ENCODE peak calls at places on chromosomes 12 and 14, in nine cellular contexts. One of them, this sample, is unnamed.

GRCh38 chr12:128109236-128109635 is 157.7 kb upstream of the TMEM132C start:
- DNase-seq in progenitor cell of endocrine pancreas: no peak
- DNase-seq in fibroblast of pulmonary artery: no peak
- DNase-seq in CD4-positive, alpha-beta T cell: no peak
- DNase-seq in central memory CD4-positive, alpha-beta T cell: no peak
- DNase-seq in fibroblast of lung: no peak
- DNase-seq in G401: no peak
- DNase-seq in A549: no peak
- DNase-seq in HuH-7: no peak
- DNase-seq in this sample: no peak

GRCh38 chr14:54354096-54354495 is 42.7 kb upstream of the CDKN3 start:
- DNase-seq in fibroblast of lung: no peak
- DNase-seq in progenitor cell of endocrine pancreas: peak
- DNase-seq in central memory CD4-positive, alpha-beta T cell: no peak
- DNase-seq in fibroblast of pulmonary artery: no peak
- DNase-seq in A549: no peak
- DNase-seq in CD4-positive, alpha-beta T cell: no peak
- DNase-seq in HuH-7: peak
- DNase-seq in G401: no peak
- DNase-seq in this sample: no peak

GRCh38 chr12:13347241-13348043 is 150.9 kb downstream of the EMP1 start:
- DNase-seq in central memory CD4-positive, alpha-beta T cell: no peak
- DNase-seq in A549: peak
- DNase-seq in CD4-positive, alpha-beta T cell: no peak
- DNase-seq in G401: no peak
- DNase-seq in progenitor cell of endocrine pancreas: no peak
- DNase-seq in fibroblast of pulmonary artery: peak
- DNase-seq in fibroblast of lung: peak
- DNase-seq in HuH-7: no peak
- DNase-seq in this sample: no peak

GRCh38 chr12:44873898-44874297 is 2.2 kb downstream of the NELL2 start:
- DNase-seq in A549: peak
- DNase-seq in HuH-7: peak
- DNase-seq in fibroblast of pulmonary artery: peak
- DNase-seq in central memory CD4-positive, alpha-beta T cell: peak
- DNase-seq in G401: peak
- DNase-seq in CD4-positive, alpha-beta T cell: no peak
- DNase-seq in fibroblast of lung: peak
- DNase-seq in progenitor cell of endocrine pancreas: no peak
- DNase-seq in this sample: no peak

GRCh38 chr14:68927089-68927488 is 52.0 kb downstream of the ACTN1 start:
- DNase-seq in progenitor cell of endocrine pancreas: no peak
- DNase-seq in HuH-7: no peak
- DNase-seq in A549: no peak
- DNase-seq in CD4-positive, alpha-beta T cell: no peak
- DNase-seq in central memory CD4-positive, alpha-beta T cell: no peak
- DNase-seq in fibroblast of lung: no peak
- DNase-seq in fibroblast of pulmonary artery: no peak
- DNase-seq in G401: no peak
- DNase-seq in this sample: no peak

GRCh38 chr12:124449623-124450375 is 117.6 kb downstream of the NCOR2 start:
- DNase-seq in central memory CD4-positive, alpha-beta T cell: no peak
- DNase-seq in fibroblast of pulmonary artery: no peak
- DNase-seq in CD4-positive, alpha-beta T cell: no peak
- DNase-seq in fibroblast of lung: no peak
- DNase-seq in HuH-7: no peak
- DNase-seq in G401: no peak
- DNase-seq in A549: no peak
- DNase-seq in progenitor cell of endocrine pancreas: no peak
- DNase-seq in this sample: no peak

GRCh38 chr12:91913651-91914050 is 232.0 kb downstream of the BTG1 start:
- DNase-seq in progenitor cell of endocrine pancreas: no peak
- DNase-seq in CD4-positive, alpha-beta T cell: no peak
- DNase-seq in A549: no peak
- DNase-seq in fibroblast of pulmonary artery: no peak
- DNase-seq in HuH-7: no peak
- DNase-seq in G401: no peak
- DNase-seq in fibroblast of lung: no peak
- DNase-seq in central memory CD4-positive, alpha-beta T cell: no peak
- DNase-seq in this sample: no peak

GRCh38 chr14:88234442-88234841 is 88.6 kb downstream of the KCNK10 start:
- DNase-seq in central memory CD4-positive, alpha-beta T cell: no peak
- DNase-seq in A549: no peak
- DNase-seq in fibroblast of lung: no peak
- DNase-seq in G401: no peak
- DNase-seq in HuH-7: no peak
- DNase-seq in fibroblast of pulmonary artery: no peak
- DNase-seq in progenitor cell of endocrine pancreas: no peak
- DNase-seq in CD4-positive, alpha-beta T cell: no peak
- DNase-seq in this sample: no peak

GRCh38 chr12:94874986-94875312 is 128.5 kb downstream of the NDUFA12 start:
- DNase-seq in fibroblast of pulmonary artery: no peak
- DNase-seq in HuH-7: no peak
- DNase-seq in CD4-positive, alpha-beta T cell: no peak
- DNase-seq in fibroblast of lung: no peak
- DNase-seq in A549: no peak
- DNase-seq in progenitor cell of endocrine pancreas: no peak
- DNase-seq in G401: peak
- DNase-seq in central memory CD4-positive, alpha-beta T cell: no peak
- DNase-seq in this sample: no peak

GRCh38 chr14:22112004-22112403 is 438.4 kb upstream of the OR4E1 start:
- DNase-seq in progenitor cell of endocrine pancreas: peak
- DNase-seq in HuH-7: peak
- DNase-seq in A549: peak
- DNase-seq in CD4-positive, alpha-beta T cell: peak
- DNase-seq in fibroblast of pulmonary artery: no peak
- DNase-seq in central memory CD4-positive, alpha-beta T cell: no peak
- DNase-seq in fibroblast of lung: no peak
- DNase-seq in G401: no peak
- DNase-seq in this sample: no peak

GRCh38 chr12:89351489-89352241 is 636 bp downstream of the DUSP6 start:
- DNase-seq in HuH-7: no peak
- DNase-seq in progenitor cell of endocrine pancreas: peak
- DNase-seq in central memory CD4-positive, alpha-beta T cell: peak
- DNase-seq in CD4-positive, alpha-beta T cell: peak
- DNase-seq in G401: no peak
- DNase-seq in fibroblast of pulmonary artery: no peak
- DNase-seq in fibroblast of lung: peak
- DNase-seq in A549: peak
- DNase-seq in this sample: no peak

GRCh38 chr12:64889434-64890216 is 65.2 kb downstream of the TBC1D30 start:
- DNase-seq in fibroblast of lung: peak
- DNase-seq in progenitor cell of endocrine pancreas: no peak
- DNase-seq in central memory CD4-positive, alpha-beta T cell: no peak
- DNase-seq in G401: no peak
- DNase-seq in HuH-7: no peak
- DNase-seq in fibroblast of pulmonary artery: no peak
- DNase-seq in A549: no peak
- DNase-seq in CD4-positive, alpha-beta T cell: no peak
- DNase-seq in this sample: no peak

GRCh38 chr12:65741662-65742480 is 82.4 kb upstream of the HMGA2 start:
- DNase-seq in CD4-positive, alpha-beta T cell: peak
- DNase-seq in A549: peak
- DNase-seq in fibroblast of lung: peak
- DNase-seq in fibroblast of pulmonary artery: peak
- DNase-seq in progenitor cell of endocrine pancreas: peak
- DNase-seq in G401: no peak
- DNase-seq in central memory CD4-positive, alpha-beta T cell: no peak
- DNase-seq in HuH-7: peak
- DNase-seq in this sample: no peak

GRCh38 chr14:100376751-100377171 is 53.6 kb downstream of the SLC25A47 start:
- DNase-seq in HuH-7: peak
- DNase-seq in G401: no peak
- DNase-seq in A549: peak
- DNase-seq in fibroblast of lung: peak
- DNase-seq in progenitor cell of endocrine pancreas: no peak
- DNase-seq in CD4-positive, alpha-beta T cell: no peak
- DNase-seq in fibroblast of pulmonary artery: no peak
- DNase-seq in central memory CD4-positive, alpha-beta T cell: no peak
- DNase-seq in this sample: no peak

GRCh38 chr14:76962303-76962660 is 66.2 kb downstream of the IRF2BPL start:
- DNase-seq in A549: no peak
- DNase-seq in CD4-positive, alpha-beta T cell: no peak
- DNase-seq in fibroblast of lung: no peak
- DNase-seq in G401: no peak
- DNase-seq in central memory CD4-positive, alpha-beta T cell: no peak
- DNase-seq in progenitor cell of endocrine pancreas: no peak
- DNase-seq in HuH-7: no peak
- DNase-seq in fibroblast of pulmonary artery: no peak
- DNase-seq in this sample: no peak

GRCh38 chr12:72241552-72241951 is 30.6 kb upstream of the TRHDE start:
- DNase-seq in central memory CD4-positive, alpha-beta T cell: no peak
- DNase-seq in A549: no peak
- DNase-seq in progenitor cell of endocrine pancreas: no peak
- DNase-seq in G401: no peak
- DNase-seq in fibroblast of pulmonary artery: no peak
- DNase-seq in fibroblast of lung: no peak
- DNase-seq in CD4-positive, alpha-beta T cell: no peak
- DNase-seq in HuH-7: no peak
- DNase-seq in this sample: no peak

GRCh38 chr14:90109858-90110257 is 48.1 kb downstream of the KCNK13 start:
- DNase-seq in CD4-positive, alpha-beta T cell: no peak
- DNase-seq in A549: peak
- DNase-seq in fibroblast of lung: no peak
- DNase-seq in central memory CD4-positive, alpha-beta T cell: no peak
- DNase-seq in fibroblast of pulmonary artery: no peak
- DNase-seq in progenitor cell of endocrine pancreas: no peak
- DNase-seq in HuH-7: peak
- DNase-seq in G401: no peak
- DNase-seq in this sample: no peak

GRCh38 chr12:89156862-89157262 is 195.4 kb downstream of the DUSP6 start:
- DNase-seq in central memory CD4-positive, alpha-beta T cell: no peak
- DNase-seq in fibroblast of pulmonary artery: peak
- DNase-seq in HuH-7: no peak
- DNase-seq in progenitor cell of endocrine pancreas: no peak
- DNase-seq in CD4-positive, alpha-beta T cell: no peak
- DNase-seq in fibroblast of lung: peak
- DNase-seq in A549: no peak
- DNase-seq in G401: no peak
- DNase-seq in this sample: no peak

GRCh38 chr14:76236172-76237130 is 84.7 kb downstream of the GPATCH2L start:
- DNase-seq in CD4-positive, alpha-beta T cell: no peak
- DNase-seq in A549: no peak
- DNase-seq in progenitor cell of endocrine pancreas: no peak
- DNase-seq in fibroblast of pulmonary artery: no peak
- DNase-seq in G401: no peak
- DNase-seq in HuH-7: no peak
- DNase-seq in central memory CD4-positive, alpha-beta T cell: no peak
- DNase-seq in fibroblast of lung: peak
- DNase-seq in this sample: no peak

GRCh38 chr14:68784298-68784910 is 8.5 kb downstream of the ZFP36L1 start:
- DNase-seq in fibroblast of lung: peak
- DNase-seq in A549: peak
- DNase-seq in HuH-7: peak
- DNase-seq in fibroblast of pulmonary artery: peak
- DNase-seq in G401: no peak
- DNase-seq in CD4-positive, alpha-beta T cell: no peak
- DNase-seq in progenitor cell of endocrine pancreas: peak
- DNase-seq in central memory CD4-positive, alpha-beta T cell: no peak
- DNase-seq in this sample: no peak

GRCh38 chr14:21440857-21441256 is 15.1 kb downstream of the CHD8 start:
- DNase-seq in HuH-7: no peak
- DNase-seq in CD4-positive, alpha-beta T cell: no peak
- DNase-seq in fibroblast of lung: no peak
- DNase-seq in A549: no peak
- DNase-seq in central memory CD4-positive, alpha-beta T cell: no peak
- DNase-seq in fibroblast of pulmonary artery: no peak
- DNase-seq in G401: no peak
- DNase-seq in progenitor cell of endocrine pancreas: no peak
- DNase-seq in this sample: no peak

GRCh38 chr12:12551115-12551514 is 11.5 kb downstream of the DUSP16 start:
- DNase-seq in central memory CD4-positive, alpha-beta T cell: no peak
- DNase-seq in progenitor cell of endocrine pancreas: no peak
- DNase-seq in HuH-7: no peak
- DNase-seq in CD4-positive, alpha-beta T cell: no peak
- DNase-seq in G401: no peak
- DNase-seq in fibroblast of pulmonary artery: no peak
- DNase-seq in fibroblast of lung: no peak
- DNase-seq in A549: no peak
- DNase-seq in this sample: no peak

GRCh38 chr12:123805119-123805518 is 43.0 kb downstream of the DNAH10 start:
- DNase-seq in A549: no peak
- DNase-seq in CD4-positive, alpha-beta T cell: no peak
- DNase-seq in central memory CD4-positive, alpha-beta T cell: no peak
- DNase-seq in HuH-7: no peak
- DNase-seq in progenitor cell of endocrine pancreas: no peak
- DNase-seq in fibroblast of pulmonary artery: no peak
- DNase-seq in fibroblast of lung: no peak
- DNase-seq in G401: no peak
- DNase-seq in this sample: no peak

GRCh38 chr14:50062438-50063039 is 53.8 kb downstream of the VCPKMT start:
- DNase-seq in fibroblast of pulmonary artery: peak
- DNase-seq in CD4-positive, alpha-beta T cell: peak
- DNase-seq in G401: no peak
- DNase-seq in progenitor cell of endocrine pancreas: no peak
- DNase-seq in fibroblast of lung: peak
- DNase-seq in central memory CD4-positive, alpha-beta T cell: peak
- DNase-seq in A549: peak
- DNase-seq in HuH-7: peak
- DNase-seq in this sample: no peak

GRCh38 chr12:123445388-123446344 is 9.2 kb upstream of the RILPL2 start:
- DNase-seq in progenitor cell of endocrine pancreas: no peak
- DNase-seq in G401: no peak
- DNase-seq in A549: peak
- DNase-seq in CD4-positive, alpha-beta T cell: no peak
- DNase-seq in fibroblast of pulmonary artery: peak
- DNase-seq in fibroblast of lung: peak
- DNase-seq in central memory CD4-positive, alpha-beta T cell: no peak
- DNase-seq in HuH-7: no peak
- DNase-seq in this sample: no peak